ENCODE peak calls at places on chromosomes 3 and 15, in four cellular contexts. T, O, L and H are unnamed samples.
A peak's percentile ranks its signal among the peaks of the same experiment; 100 is the strongest.

GRCh38 chr15:52206446-52206845 is 15.3 kb upstream of the GNB5 start:
- DNase-seq in L (peak; percentile 2), T (no peak), O (no peak), H (no peak)

GRCh38 chr15:88505721-88506120 is 38.2 kb downstream of the MRPS11 start:
- DNase-seq in O (no peak), T (no peak), L (no peak), H (no peak)

GRCh38 chr3:123298903-123299302 is 97.2 kb downstream of the SEC22A start:
- DNase-seq in L (no peak), T (peak; percentile 59), O (no peak), H (no peak)

GRCh38 chr15:56537881-56538280 is 72.9 kb upstream of the MNS1 start:
- DNase-seq in L (peak; percentile 41), T (no peak), O (peak; percentile 45), H (no peak)

GRCh38 chr15:48702569-48703239 is 57.2 kb upstream of the FBN1 start:
- DNase-seq in O (no peak), L (no peak), T (no peak), H (no peak)

GRCh38 chr15:55694652-55695150 is 48.3 kb downstream of the PRTG start:
- DNase-seq in T (peak; percentile 7), L (no peak), O (no peak), H (peak; percentile 42)

GRCh38 chr3:16482770-16483531 is 30.5 kb downstream of the RFTN1 start:
- DNase-seq in O (peak; percentile 82), T (no peak), L (peak; percentile 5), H (peak; percentile 24)

GRCh38 chr15:70246623-70247200 is 149.0 kb upstream of the TLE3 start:
- DNase-seq in O (no peak), T (no peak), L (no peak), H (no peak)

GRCh38 chr3:134816623-134817022 is 21.6 kb downstream of the EPHB1 start:
- DNase-seq in T (no peak), L (no peak), O (no peak), H (no peak)

GRCh38 chr15:51349156-51349844 is 7.8 kb downstream of the GLDN start:
- DNase-seq in O (no peak), T (no peak), L (no peak), H (no peak)

GRCh38 chr3:30696403-30696819 is 90.0 kb downstream of the TGFBR2 start:
- DNase-seq in O (no peak), T (no peak), L (no peak), H (no peak)

GRCh38 chr15:91186892-91187644 is 87.0 kb downstream of the SV2B start:
- DNase-seq in O (no peak), L (no peak), T (peak; percentile 44), H (no peak)

GRCh38 chr3:170815340-170815739 is 54.7 kb downstream of the RPL22L1 start:
- DNase-seq in O (no peak), L (peak; percentile 50), T (peak; percentile 27), H (peak; percentile 29)

DNA sequence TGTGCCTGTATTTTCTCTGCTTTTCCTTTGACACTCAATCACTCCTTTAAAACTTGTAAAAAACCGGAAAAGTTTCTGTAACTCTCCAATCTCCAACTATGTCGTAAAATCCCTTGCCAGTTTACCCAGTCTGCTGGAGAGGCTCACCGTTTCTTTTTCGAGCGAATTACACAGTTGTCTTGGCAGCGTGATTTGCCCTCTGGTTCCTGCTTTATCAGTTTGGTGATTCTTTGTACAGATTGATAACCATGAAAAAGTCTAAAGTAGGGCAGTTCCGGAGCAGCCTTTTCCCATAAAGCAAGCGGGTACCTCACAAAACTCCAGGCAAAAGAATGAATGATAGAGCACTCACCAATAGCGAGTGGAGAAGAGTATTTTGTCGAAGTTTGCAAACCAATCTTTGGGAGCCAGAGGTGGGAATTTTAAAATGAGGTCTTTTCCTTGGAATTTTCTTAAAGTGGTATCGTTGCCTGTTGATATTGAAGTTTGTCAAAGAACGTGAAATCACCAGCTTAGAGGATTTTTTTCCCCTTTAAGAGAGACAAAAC is at the start of gene TTC23:
- DNase-seq in L (peak; percentile 73), T (peak; percentile 94), O (no peak), H (peak; percentile 72)
- H3K27me3 ChIP-seq in L (no peaks in the 10 kb centered on the region), T (no peaks in the 10 kb centered on the region), O (no peaks in the 10 kb centered on the region), H (no peaks in the 10 kb centered on the region)

DNA sequence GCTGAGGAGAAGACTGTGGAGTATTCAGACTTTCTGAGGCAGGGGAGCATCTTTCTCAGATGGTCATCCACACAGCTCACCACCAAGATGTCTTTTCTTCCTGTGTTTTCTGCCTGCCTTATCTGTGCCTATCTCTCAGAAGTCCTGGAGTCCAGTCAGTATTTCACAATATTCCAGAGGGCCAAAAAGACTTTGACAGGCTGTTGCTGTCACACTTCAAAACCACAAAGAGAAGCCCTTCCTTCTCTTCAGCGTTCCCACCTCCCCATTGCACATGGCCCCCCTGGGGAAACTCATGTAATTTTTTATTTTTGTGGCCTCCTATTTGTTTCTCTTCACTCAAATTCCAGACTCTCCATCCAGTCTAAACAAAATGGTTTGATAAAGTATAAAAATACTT is 585.2 kb downstream of the EPHA3 start:
- DNase-seq in T (no peak), O (no peak), L (peak; percentile 17), H (no peak)
- H3K27me3 ChIP-seq in T (no peaks in the 10 kb centered on the region), O (no peaks in the 10 kb centered on the region), L (no peaks in the 10 kb centered on the region), H (no peaks in the 10 kb centered on the region)

GRCh38 chr15:60788514-60789091 is 309.7 kb upstream of the ICE2 start:
- DNase-seq in O (no peak), L (no peak), T (no peak), H (no peak)

GRCh38 chr15:60790641-60791040 is 311.7 kb upstream of the ICE2 start:
- DNase-seq in O (no peak), T (peak; percentile 78), L (no peak), H (no peak)

GRCh38 chr15:60793656-60794055 is 314.7 kb upstream of the ICE2 start:
- DNase-seq in L (no peak), O (no peak), T (no peak), H (no peak)

GRCh38 chr15:60787737-60788513 is 309.0 kb upstream of the ICE2 start:
- DNase-seq in O (no peak), L (peak; percentile 9), T (no peak), H (no peak)

DNA sequence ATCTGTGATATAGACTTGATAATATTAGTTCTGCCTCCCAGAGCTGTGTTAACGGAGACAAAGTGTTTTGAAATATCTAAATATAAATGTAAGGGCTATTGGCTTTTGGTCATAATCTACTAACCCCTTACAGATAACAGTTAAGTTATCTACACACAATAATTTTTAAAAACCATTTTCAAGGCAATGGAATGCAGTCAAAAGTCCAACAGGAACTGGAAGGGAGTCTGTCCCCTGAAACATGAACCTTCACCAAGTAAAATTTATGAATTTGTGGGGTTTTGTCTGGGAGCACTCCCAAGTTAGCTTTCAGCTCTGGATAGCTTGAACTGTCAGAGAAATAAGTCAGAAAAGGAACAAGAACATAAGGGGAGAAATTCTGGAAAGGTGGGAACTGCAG is 312.3 kb upstream of the ICE2 start:
- DNase-seq in L (no peak), O (no peak), T (no peak), H (no peak)
- H3K27me3 ChIP-seq in L (no peaks in the 10 kb centered on the region), O (no peaks in the 10 kb centered on the region), T (no peaks in the 10 kb centered on the region), H (no peaks in the 10 kb centered on the region)

DNA sequence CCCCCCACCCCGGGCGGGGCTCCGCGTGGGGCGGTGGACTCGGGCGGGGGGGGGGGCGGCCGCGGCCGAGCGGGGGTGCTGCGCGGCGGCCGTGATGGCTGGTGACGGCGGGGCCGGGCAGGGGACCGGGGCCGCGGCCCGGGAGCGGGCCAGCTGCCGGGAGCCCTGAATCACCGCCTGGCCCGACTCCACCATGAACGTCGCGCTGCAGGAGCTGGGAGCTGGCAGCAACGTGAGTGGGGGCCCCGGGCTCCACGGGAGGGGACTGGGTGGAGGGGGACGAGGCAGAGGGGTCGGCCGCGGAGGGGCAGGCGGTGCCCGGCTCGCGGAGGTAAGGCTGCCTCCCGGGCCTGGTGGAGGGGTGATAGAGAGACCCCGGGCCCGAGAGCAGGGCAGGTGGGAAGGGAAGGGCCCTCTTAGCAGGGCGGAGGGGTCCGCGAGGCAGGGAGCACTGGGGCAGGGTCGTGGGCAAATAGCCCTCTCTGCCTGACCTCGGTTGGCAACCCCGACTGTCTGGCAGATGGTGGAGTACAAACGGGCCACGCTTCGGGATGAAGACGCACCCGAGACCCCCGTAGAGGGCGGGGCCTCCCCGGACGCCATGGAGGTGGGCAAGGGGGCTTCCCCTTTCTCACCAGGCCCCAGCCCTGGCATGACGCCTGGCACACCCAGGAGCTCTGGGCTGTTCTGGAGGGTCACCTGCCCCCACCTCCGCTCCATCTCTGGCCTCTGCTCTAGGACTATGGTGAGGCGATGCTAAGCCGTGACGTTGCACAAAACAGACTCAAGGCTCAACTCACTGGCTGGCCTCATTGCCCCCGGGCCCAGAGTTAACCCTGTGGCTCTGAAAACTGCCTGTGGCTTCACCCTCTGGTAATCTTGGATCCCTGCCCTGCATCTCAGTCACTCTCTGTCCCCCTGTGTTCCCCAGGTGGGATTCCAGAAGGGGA is at the start of gene ECE2:
- DNase-seq in T (no peak), O (no peak), L (no peak), H (no peak)
- H3K27me3 ChIP-seq in T (peaks cover 20% of the 10 kb centered on the region), O (peaks cover 39% of the 10 kb centered on the region), L (no peaks in the 10 kb centered on the region), H (peaks cover 22% of the 10 kb centered on the region)

GRCh38 chr15:93265046-93265658 is 176.1 kb upstream of the RGMA start:
- DNase-seq in T (peak; percentile 46), O (no peak), L (no peak), H (no peak)
- H3K27me3 ChIP-seq in T (no peaks in the 10 kb centered on the region), O (no peaks in the 10 kb centered on the region), L (no peaks in the 10 kb centered on the region), H (no peaks in the 10 kb centered on the region)